ENCODE peak calls at places on chromosomes 2 and 18, in ten cellular contexts. B, L, O, H, R, V, D, U, Y and A are unnamed samples.

GRCh38 chr18:21513741-21514140 is 86.8 kb downstream of the ESCO1 start:
- DNase-seq in B (no peak), L (no peak), O (no peak), H (no peak), R (no peak), V (no peak), D (no peak), U (no peak), Y (no peak), A (no peak)

GRCh38 chr2:64943387-64944150 is 45.6 kb upstream of the SLC1A4 start:
- DNase-seq in B (no peak), L (peak), O (peak), H (no peak), R (peak), V (peak), D (no peak), U (peak), Y (peak), A (no peak)

GRCh38 chr2:102172749-102173148 is 14.1 kb upstream of the IL1RL2 start:
- DNase-seq in B (no peak), L (no peak), O (no peak), H (no peak), R (no peak), V (no peak), D (no peak), U (no peak), Y (no peak), A (no peak)

GRCh38 chr2:23632386-23632785 is 247.4 kb downstream of the KLHL29 start:
- DNase-seq in B (no peak), L (no peak), O (no peak), H (no peak), R (no peak), V (no peak), D (no peak), U (no peak), Y (no peak), A (no peak)

GRCh38 chr18:44458777-44459176 is 221.9 kb upstream of the SETBP1 start:
- DNase-seq in B (no peak), L (no peak), O (no peak), H (no peak), R (peak), V (peak), D (no peak), U (no peak), Y (no peak), A (no peak)

GRCh38 chr2:137000790-137001189 is 235.4 kb downstream of the THSD7B start:
- DNase-seq in B (no peak), L (no peak), O (no peak), H (no peak), R (no peak), V (no peak), D (no peak), U (no peak), Y (no peak), A (no peak)

GRCh38 chr2:139864821-139865302 is 1084.7 kb upstream of the NXPH2 start:
- DNase-seq in B (no peak), L (no peak), O (no peak), H (no peak), R (no peak), V (no peak), D (no peak), U (no peak), Y (no peak), A (no peak)

GRCh38 chr2:192035731-192036442 is 158.8 kb downstream of the TMEFF2 start:
- DNase-seq in B (no peak), L (no peak), O (no peak), H (no peak), R (peak), V (peak), D (peak), U (no peak), Y (no peak), A (no peak)

GRCh38 chr2:200742426-200742825 is 69.3 kb upstream of the BZW1 start:
- DNase-seq in B (no peak), L (peak), O (no peak), H (no peak), R (peak), V (no peak), D (no peak), U (peak), Y (peak), A (no peak)

GRCh38 chr18:79911009-79911870 is 40.2 kb downstream of the SLC66A2 start:
- DNase-seq in B (no peak), L (no peak), O (no peak), H (peak), R (no peak), V (no peak), D (no peak), U (no peak), Y (no peak), A (no peak)

GRCh38 chr2:8684421-8684884 is 2.6 kb downstream of the ID2 start:
- DNase-seq in B (peak), L (no peak), O (no peak), H (no peak), R (no peak), V (no peak), D (peak), U (peak), Y (peak), A (no peak)

GRCh38 chr2:95393901-95394300 is 8.6 kb upstream of the FAHD2A start:
- DNase-seq in B (no peak), L (no peak), O (no peak), H (no peak), R (no peak), V (no peak), D (no peak), U (no peak), Y (no peak), A (no peak)

GRCh38 chr2:95390881-95391321 is 11.6 kb upstream of the FAHD2A start:
- DNase-seq in B (no peak), L (no peak), O (no peak), H (no peak), R (no peak), V (no peak), D (no peak), U (no peak), Y (no peak), A (no peak)

GRCh38 chr2:95392320-95392719 is 10.2 kb upstream of the FAHD2A start:
- DNase-seq in B (no peak), L (no peak), O (no peak), H (no peak), R (no peak), V (no peak), D (no peak), U (no peak), Y (no peak), A (no peak)

GRCh38 chr2:95391641-95392310 is 10.7 kb upstream of the FAHD2A start:
- DNase-seq in B (no peak), L (no peak), O (no peak), H (no peak), R (no peak), V (no peak), D (no peak), U (peak), Y (no peak), A (no peak)

DNA sequence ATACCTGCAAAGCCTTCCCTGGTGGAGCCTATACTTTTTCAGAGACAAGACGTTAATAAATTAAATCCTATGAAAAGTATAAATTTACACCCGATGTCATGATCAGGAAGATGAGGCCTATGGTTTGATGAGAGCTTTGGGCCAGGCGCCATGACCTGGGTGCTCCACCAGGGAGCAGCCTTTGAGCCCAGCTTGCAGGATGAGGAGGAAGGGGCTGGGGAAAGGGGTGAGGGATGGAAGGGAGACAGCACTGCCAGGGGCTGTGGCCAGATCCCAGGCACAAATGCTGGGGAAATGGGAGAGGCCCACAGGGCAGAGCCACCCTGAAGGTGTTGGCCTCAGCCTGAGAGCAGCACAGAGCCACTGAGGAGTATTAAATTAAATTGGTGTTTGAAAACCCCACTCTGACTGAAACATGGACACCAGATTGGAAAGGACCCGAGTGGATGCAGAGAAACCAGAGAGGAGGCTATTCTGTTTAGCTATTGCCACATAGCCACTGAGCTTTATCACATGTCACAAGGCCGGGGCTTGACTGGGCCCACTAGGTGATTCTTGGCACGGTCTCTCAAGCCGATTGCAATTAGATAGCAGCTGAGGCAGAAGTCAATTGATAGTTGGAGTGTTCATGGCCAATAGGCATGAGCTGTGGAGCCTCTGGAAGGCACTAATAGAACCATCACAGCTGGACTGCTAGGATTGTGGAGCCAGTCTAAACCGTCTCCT is 9.6 kb upstream of the FAHD2A start:
- DNase-seq in B (no peak), L (no peak), O (no peak), H (no peak), R (no peak), V (no peak), D (no peak), U (no peak), Y (no peak), A (no peak)
- TF ChIP-seq CTCF in B (peak), L (no peak), O (no peak), H (no peak), R (peak), V (peak), D (peak), U (no peak), Y (no peak), A (peak)

GRCh38 chr2:51795248-51795888 is 763.4 kb upstream of the NRXN1 start:
- DNase-seq in B (no peak), L (no peak), O (no peak), H (no peak), R (no peak), V (no peak), D (peak), U (no peak), Y (no peak), A (peak)
- TF ChIP-seq CTCF in B (peak), L (no peak), O (no peak), H (peak), R (peak), V (peak), D (peak), U (no peak), Y (no peak), A (peak)

GRCh38 chr2:83585250-83585649 is 873.8 kb downstream of the SUCLG1 start:
- DNase-seq in B (no peak), L (no peak), O (no peak), H (no peak), R (no peak), V (no peak), D (no peak), U (no peak), Y (no peak), A (no peak)

GRCh38 chr2:83582589-83582988 is 876.5 kb downstream of the SUCLG1 start:
- DNase-seq in B (no peak), L (no peak), O (no peak), H (no peak), R (no peak), V (no peak), D (no peak), U (no peak), Y (no peak), A (no peak)

GRCh38 chr2:83584674-83585073 is 874.4 kb downstream of the SUCLG1 start:
- DNase-seq in B (no peak), L (no peak), O (no peak), H (no peak), R (no peak), V (no peak), D (no peak), U (no peak), Y (no peak), A (no peak)

GRCh38 chr2:83587309-83587708 is 871.8 kb downstream of the SUCLG1 start:
- DNase-seq in B (no peak), L (no peak), O (no peak), H (no peak), R (no peak), V (no peak), D (no peak), U (no peak), Y (no peak), A (no peak)
- TF ChIP-seq CTCF in B (no peak), L (no peak), O (no peak), H (no peak), R (no peak), V (no peak), D (no peak), U (no peak), Y (no peak), A (no peak)

GRCh38 chr2:233446616-233447305 is 92.5 kb downstream of the DGKD start:
- DNase-seq in B (no peak), L (no peak), O (no peak), H (no peak), R (no peak), V (no peak), D (no peak), U (no peak), Y (no peak), A (no peak)

GRCh38 chr2:233449071-233449901 is 95.0 kb downstream of the DGKD start:
- DNase-seq in B (no peak), L (no peak), O (peak), H (peak), R (peak), V (peak), D (peak), U (no peak), Y (no peak), A (peak)

GRCh38 chr2:233448565-233448964 is 94.3 kb downstream of the DGKD start:
- DNase-seq in B (no peak), L (no peak), O (no peak), H (no peak), R (peak), V (no peak), D (no peak), U (no peak), Y (no peak), A (no peak)

GRCh38 chr2:233447506-233448219 is 93.4 kb downstream of the DGKD start:
- DNase-seq in B (no peak), L (no peak), O (no peak), H (no peak), R (no peak), V (no peak), D (no peak), U (no peak), Y (no peak), A (no peak)

DNA sequence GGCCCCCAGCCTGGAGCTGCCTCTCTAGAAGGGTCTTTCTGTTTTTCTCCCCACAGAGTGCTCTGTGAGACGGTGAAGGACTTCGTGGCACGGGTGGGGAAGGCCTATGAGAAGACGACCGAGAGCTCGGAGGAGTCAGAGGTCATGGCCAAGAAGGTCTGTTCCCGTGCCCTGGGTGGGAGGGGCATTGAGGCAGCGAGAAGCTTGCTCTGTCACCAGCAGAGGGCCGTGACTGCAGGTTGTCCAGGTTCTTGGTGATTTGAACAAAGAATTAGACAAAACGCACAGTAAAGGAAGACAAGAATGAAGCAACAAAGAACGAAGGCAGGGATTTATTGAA is 93.9 kb downstream of the DGKD start:
- DNase-seq in B (peak), L (no peak), O (no peak), H (no peak), R (no peak), V (no peak), D (peak), U (no peak), Y (no peak), A (no peak)
- TF ChIP-seq CTCF in B (peak), L (no peak), O (peak), H (peak), R (peak), V (peak), D (peak), U (no peak), Y (no peak), A (peak)

DNA sequence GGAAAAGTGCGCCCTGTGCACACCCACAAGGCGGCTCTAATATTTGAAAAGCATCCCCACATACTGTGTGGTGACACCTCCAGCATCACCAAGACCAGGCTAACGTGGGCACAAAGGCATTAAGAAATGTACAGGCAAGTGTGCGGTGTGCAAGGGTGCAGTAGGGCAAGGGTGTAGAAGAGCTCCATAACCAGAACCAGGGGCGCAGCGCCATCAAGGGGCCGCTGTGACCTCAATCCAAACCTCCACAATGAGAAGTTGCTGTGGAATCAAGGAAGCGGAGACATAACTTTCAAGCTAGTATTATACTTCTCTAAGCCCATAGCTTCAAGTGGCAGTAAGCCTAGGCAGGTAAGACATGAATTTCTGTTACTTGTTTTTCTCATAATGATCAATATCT is 13.0 kb downstream of the L3MBTL4 start:
- DNase-seq in B (no peak), L (no peak), O (no peak), H (no peak), R (no peak), V (no peak), D (no peak), U (no peak), Y (no peak), A (peak)
- TF ChIP-seq CTCF in B (peak), L (peak), O (no peak), H (no peak), R (no peak), V (no peak), D (no peak), U (no peak), Y (no peak), A (peak)

GRCh38 chr2:240893363-240893828 is 2.6 kb downstream of the MAB21L4 start:
- DNase-seq in B (no peak), L (no peak), O (no peak), H (no peak), R (peak), V (no peak), D (peak), U (no peak), Y (no peak), A (no peak)
- TF ChIP-seq CTCF in B (no peak), L (no peak), O (no peak), H (no peak), R (no peak), V (no peak), D (no peak), U (no peak), Y (no peak), A (peak)

GRCh38 chr2:16620590-16620989 is 45.0 kb downstream of the CYRIA start:
- DNase-seq in B (no peak), L (no peak), O (no peak), H (no peak), R (no peak), V (no peak), D (no peak), U (no peak), Y (no peak), A (no peak)
- TF ChIP-seq CTCF in B (no peak), L (no peak), O (no peak), H (no peak), R (no peak), V (no peak), D (no peak), U (no peak), Y (no peak), A (no peak)